ENCODE peak calls at places on chromosome 21, in eight cellular contexts. One of them, this sample, is unnamed.

GRCh38 chr21:34944015-34944755 is 104.9 kb downstream of the RUNX1 start:
- DNase-seq in prostate gland: no peak
- DNase-seq in suprapubic skin: no peak
- DNase-seq in ovary: no peak
- DNase-seq in adrenal gland: no peak
- DNase-seq in IMR-90: no peak
- DNase-seq in A549: no peak
- DNase-seq in endothelial cell of umbilical vein: no peak
- DNase-seq in this sample: no peak

GRCh38 chr21:28207776-28208175 is 784.9 kb downstream of the LTN1 start:
- DNase-seq in suprapubic skin: no peak
- DNase-seq in A549: no peak
- DNase-seq in prostate gland: no peak
- DNase-seq in ovary: no peak
- DNase-seq in adrenal gland: no peak
- DNase-seq in IMR-90: peak; percentile 83
- DNase-seq in endothelial cell of umbilical vein: peak; percentile 10
- DNase-seq in this sample: no peak

GRCh38 chr21:25999935-26000582 is 170.5 kb downstream of the APP start:
- DNase-seq in ovary: no peak
- DNase-seq in prostate gland: no peak
- DNase-seq in adrenal gland: no peak
- DNase-seq in endothelial cell of umbilical vein: no peak
- DNase-seq in suprapubic skin: no peak
- DNase-seq in A549: no peak
- DNase-seq in IMR-90: no peak
- DNase-seq in this sample: no peak

GRCh38 chr21:26958792-26959191 is 8.1 kb downstream of the ADAMTS5 start:
- DNase-seq in A549: no peak
- DNase-seq in ovary: no peak
- DNase-seq in adrenal gland: no peak
- DNase-seq in IMR-90: no peak
- DNase-seq in prostate gland: no peak
- DNase-seq in endothelial cell of umbilical vein: no peak
- DNase-seq in suprapubic skin: no peak
- DNase-seq in this sample: no peak

GRCh38 chr21:34878501-34878900 is 170.6 kb downstream of the RUNX1 start:
- DNase-seq in ovary: no peak
- DNase-seq in adrenal gland: no peak
- DNase-seq in prostate gland: no peak
- DNase-seq in A549: no peak
- DNase-seq in suprapubic skin: no peak
- DNase-seq in IMR-90: no peak
- DNase-seq in endothelial cell of umbilical vein: no peak
- DNase-seq in this sample: peak; percentile 41

GRCh38 chr21:15088483-15088882 is 23.7 kb upstream of the NRIP1 start:
- DNase-seq in A549: no peak
- DNase-seq in adrenal gland: no peak
- DNase-seq in ovary: no peak
- DNase-seq in prostate gland: no peak
- DNase-seq in endothelial cell of umbilical vein: no peak
- DNase-seq in IMR-90: no peak
- DNase-seq in suprapubic skin: no peak
- DNase-seq in this sample: no peak

GRCh38 chr21:28516996-28517592 is 475.6 kb downstream of the LTN1 start:
- DNase-seq in endothelial cell of umbilical vein: peak; percentile 32
- DNase-seq in IMR-90: no peak
- DNase-seq in prostate gland: peak; percentile 44
- DNase-seq in ovary: peak; percentile 22
- DNase-seq in suprapubic skin: no peak
- DNase-seq in A549: peak; percentile 2
- DNase-seq in adrenal gland: peak; percentile 52
- DNase-seq in this sample: peak; percentile 68

GRCh38 chr21:14267071-14267470 is 51.1 kb downstream of the RBM11 start:
- DNase-seq in suprapubic skin: no peak
- DNase-seq in ovary: no peak
- DNase-seq in A549: no peak
- DNase-seq in IMR-90: no peak
- DNase-seq in prostate gland: no peak
- DNase-seq in endothelial cell of umbilical vein: no peak
- DNase-seq in adrenal gland: no peak
- DNase-seq in this sample: no peak

GRCh38 chr21:34715985-34716596 is 47.3 kb downstream of the CLIC6 start:
- DNase-seq in IMR-90: no peak
- DNase-seq in endothelial cell of umbilical vein: no peak
- DNase-seq in suprapubic skin: no peak
- DNase-seq in A549: no peak
- DNase-seq in prostate gland: no peak
- DNase-seq in ovary: no peak
- DNase-seq in adrenal gland: no peak
- DNase-seq in this sample: no peak

GRCh38 chr21:30480145-30480544 is at the start of gene KRTAP19-1:
- DNase-seq in suprapubic skin: no peak
- DNase-seq in adrenal gland: no peak
- DNase-seq in IMR-90: no peak
- DNase-seq in ovary: no peak
- DNase-seq in prostate gland: no peak
- DNase-seq in endothelial cell of umbilical vein: no peak
- DNase-seq in A549: no peak
- DNase-seq in this sample: no peak

GRCh38 chr21:37263827-37264226 is 3.3 kb downstream of the VPS26C start:
- DNase-seq in endothelial cell of umbilical vein: no peak
- DNase-seq in A549: no peak
- DNase-seq in IMR-90: peak; percentile 15
- DNase-seq in prostate gland: no peak
- DNase-seq in ovary: no peak
- DNase-seq in adrenal gland: peak; percentile 75
- DNase-seq in suprapubic skin: no peak
- DNase-seq in this sample: no peak

GRCh38 chr21:38170283-38170682 is 86.5 kb upstream of the KCNJ15 start:
- DNase-seq in IMR-90: peak; percentile 12
- DNase-seq in A549: no peak
- DNase-seq in suprapubic skin: no peak
- DNase-seq in prostate gland: peak; percentile 11
- DNase-seq in ovary: no peak
- DNase-seq in endothelial cell of umbilical vein: peak; percentile 66
- DNase-seq in adrenal gland: peak; percentile 18
- DNase-seq in this sample: peak; percentile 43

GRCh38 chr21:29523646-29524045 is 224.9 kb downstream of the BACH1 start:
- DNase-seq in A549: no peak
- DNase-seq in endothelial cell of umbilical vein: no peak
- DNase-seq in suprapubic skin: no peak
- DNase-seq in ovary: no peak
- DNase-seq in IMR-90: no peak
- DNase-seq in adrenal gland: no peak
- DNase-seq in prostate gland: peak; percentile 69
- DNase-seq in this sample: no peak

GRCh38 chr21:44623575-44623974 is 3.3 kb upstream of the KRTAP10-9 start:
- DNase-seq in prostate gland: no peak
- DNase-seq in endothelial cell of umbilical vein: no peak
- DNase-seq in suprapubic skin: no peak
- DNase-seq in adrenal gland: no peak
- DNase-seq in ovary: no peak
- DNase-seq in IMR-90: no peak
- DNase-seq in A549: no peak
- DNase-seq in this sample: no peak

GRCh38 chr21:37835512-37835911 is 80.7 kb downstream of the KCNJ6 start:
- DNase-seq in ovary: no peak
- DNase-seq in prostate gland: no peak
- DNase-seq in A549: no peak
- DNase-seq in adrenal gland: no peak
- DNase-seq in suprapubic skin: no peak
- DNase-seq in IMR-90: no peak
- DNase-seq in endothelial cell of umbilical vein: no peak
- DNase-seq in this sample: no peak

GRCh38 chr21:15138475-15138874 is 73.7 kb upstream of the NRIP1 start:
- DNase-seq in A549: no peak
- DNase-seq in suprapubic skin: no peak
- DNase-seq in adrenal gland: no peak
- DNase-seq in IMR-90: no peak
- DNase-seq in endothelial cell of umbilical vein: no peak
- DNase-seq in prostate gland: no peak
- DNase-seq in ovary: peak; percentile 33
- DNase-seq in this sample: no peak

GRCh38 chr21:44532712-44533111 is 7.3 kb downstream of the KRTAP10-1 start:
- DNase-seq in A549: no peak
- DNase-seq in IMR-90: no peak
- DNase-seq in ovary: no peak
- DNase-seq in endothelial cell of umbilical vein: no peak
- DNase-seq in prostate gland: no peak
- DNase-seq in adrenal gland: no peak
- DNase-seq in suprapubic skin: peak; percentile 53
- DNase-seq in this sample: no peak

GRCh38 chr21:27532081-27532480 is 565.2 kb upstream of the ADAMTS5 start:
- DNase-seq in IMR-90: peak; percentile 63
- DNase-seq in A549: peak; percentile 0
- DNase-seq in adrenal gland: no peak
- DNase-seq in ovary: no peak
- DNase-seq in endothelial cell of umbilical vein: no peak
- DNase-seq in prostate gland: no peak
- DNase-seq in suprapubic skin: no peak
- DNase-seq in this sample: no peak

GRCh38 chr21:43769325-43769958 is 6.7 kb downstream of the CSTB start:
- DNase-seq in endothelial cell of umbilical vein: no peak
- DNase-seq in suprapubic skin: no peak
- DNase-seq in ovary: no peak
- DNase-seq in prostate gland: no peak
- DNase-seq in IMR-90: no peak
- DNase-seq in A549: no peak
- DNase-seq in adrenal gland: no peak
- DNase-seq in this sample: no peak

GRCh38 chr21:33640697-33641338 is 723 bp downstream of the CRYZL1 start:
- DNase-seq in A549: no peak
- DNase-seq in IMR-90: peak; percentile 22
- DNase-seq in prostate gland: peak; percentile 13
- DNase-seq in ovary: no peak
- DNase-seq in suprapubic skin: no peak
- DNase-seq in endothelial cell of umbilical vein: no peak
- DNase-seq in adrenal gland: no peak
- DNase-seq in this sample: peak; percentile 23

GRCh38 chr21:33643658-33644311 is 1.5 kb downstream of the ITSN1 start:
- DNase-seq in IMR-90: no peak
- DNase-seq in suprapubic skin: no peak
- DNase-seq in A549: no peak
- DNase-seq in adrenal gland: no peak
- DNase-seq in endothelial cell of umbilical vein: peak; percentile 56
- DNase-seq in prostate gland: no peak
- DNase-seq in ovary: no peak
- DNase-seq in this sample: no peak

GRCh38 chr21:33642896-33643657 is 776 bp downstream of the ITSN1 start:
- DNase-seq in IMR-90: peak; percentile 36
- DNase-seq in A549: no peak
- DNase-seq in ovary: peak; percentile 57
- DNase-seq in adrenal gland: peak; percentile 39
- DNase-seq in endothelial cell of umbilical vein: peak; percentile 54
- DNase-seq in prostate gland: peak; percentile 10
- DNase-seq in suprapubic skin: no peak
- DNase-seq in this sample: peak; percentile 39

GRCh38 chr21:33642027-33642895 is at the start of gene ITSN1:
- DNase-seq in endothelial cell of umbilical vein: peak; percentile 99
- DNase-seq in adrenal gland: peak; percentile 100
- DNase-seq in prostate gland: peak; percentile 100
- DNase-seq in IMR-90: peak; percentile 99
- DNase-seq in A549: peak; percentile 79
- DNase-seq in ovary: peak; percentile 100
- DNase-seq in suprapubic skin: peak; percentile 100
- DNase-seq in this sample: peak; percentile 100

GRCh38 chr21:33641339-33642026 is at the start of gene CRYZL1:
- DNase-seq in endothelial cell of umbilical vein: peak; percentile 99
- DNase-seq in A549: peak; percentile 75
- DNase-seq in suprapubic skin: peak; percentile 100
- DNase-seq in adrenal gland: peak; percentile 100
- DNase-seq in IMR-90: peak; percentile 99
- DNase-seq in ovary: peak; percentile 100
- DNase-seq in prostate gland: peak; percentile 100
- DNase-seq in this sample: peak; percentile 100
- TF ChIP-seq POLR2A in endothelial cell of umbilical vein: peak; percentile 62
- TF ChIP-seq POLR2A in A549: peak; percentile 75
- TF ChIP-seq POLR2A in suprapubic skin: no peak
- TF ChIP-seq POLR2A in adrenal gland: peak; percentile 61
- TF ChIP-seq POLR2A in IMR-90: peak; percentile 69
- TF ChIP-seq POLR2A in ovary: peak; percentile 57
- TF ChIP-seq POLR2A in prostate gland: peak; percentile 88
- TF ChIP-seq POLR2A in this sample: peak; percentile 20

GRCh38 chr21:36070999-36071398 is 1.2 kb downstream of the CBR1 start:
- DNase-seq in endothelial cell of umbilical vein: no peak
- DNase-seq in ovary: no peak
- DNase-seq in prostate gland: no peak
- DNase-seq in IMR-90: no peak
- DNase-seq in adrenal gland: no peak
- DNase-seq in suprapubic skin: no peak
- DNase-seq in A549: no peak
- DNase-seq in this sample: no peak
- H3K4me3 ChIP-seq in endothelial cell of umbilical vein: no peak overlapping the region
- H3K4me3 ChIP-seq in ovary: no peak overlapping the region
- H3K4me3 ChIP-seq in prostate gland: no peak overlapping the region
- H3K4me3 ChIP-seq in IMR-90: no peak overlapping the region
- H3K4me3 ChIP-seq in adrenal gland: peak overlapping the region; percentile 78
- H3K4me3 ChIP-seq in suprapubic skin: peak overlapping the region; percentile 81
- H3K4me3 ChIP-seq in A549: peak overlapping the region; percentile 94
- H3K4me3 ChIP-seq in this sample: no peak overlapping the region

DNA sequence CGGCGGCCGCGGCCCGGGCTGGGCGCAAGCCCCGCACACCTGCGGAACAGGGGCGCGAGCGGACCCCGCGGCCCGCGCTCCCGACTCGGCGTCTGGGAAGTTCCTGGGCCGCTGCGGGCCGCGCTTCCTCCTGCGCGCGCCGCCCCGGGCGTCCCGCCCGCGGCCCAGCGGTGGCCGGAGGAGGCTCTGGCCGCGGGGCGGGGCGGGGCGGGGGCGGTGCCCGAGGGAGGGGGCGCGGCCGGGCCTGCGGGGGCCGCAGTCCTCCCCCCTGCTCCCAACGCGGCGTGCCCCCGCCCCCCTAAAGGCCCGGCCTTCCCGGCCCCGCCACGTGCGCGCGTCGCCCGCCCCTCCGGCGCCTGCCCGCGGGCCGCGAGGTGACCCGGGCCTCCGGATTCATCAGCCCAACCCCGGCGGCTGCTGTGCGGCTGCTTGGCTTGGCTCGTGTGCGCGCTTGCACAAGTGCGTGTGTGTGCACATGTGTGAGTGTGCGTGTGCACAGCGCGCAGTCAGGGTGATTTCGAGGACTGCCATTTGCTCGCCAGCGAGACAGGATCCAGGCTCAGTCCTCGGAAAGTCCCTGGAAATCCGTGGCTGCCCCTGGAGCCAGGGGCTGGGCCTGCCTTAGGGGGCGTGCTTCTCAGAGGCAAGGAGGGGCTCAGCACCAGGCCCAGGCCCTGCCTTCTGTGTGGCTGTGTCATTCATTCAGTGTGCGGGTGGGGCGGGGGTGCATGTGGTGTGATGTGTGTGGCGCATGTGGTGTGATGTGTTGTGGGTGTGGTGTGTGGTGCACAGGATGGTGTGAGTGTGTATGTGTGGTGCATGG is at the start of gene C2CD2:
- DNase-seq in adrenal gland: peak; percentile 84
- DNase-seq in A549: peak; percentile 47
- DNase-seq in ovary: peak; percentile 82
- DNase-seq in IMR-90: peak; percentile 73
- DNase-seq in prostate gland: no peak
- DNase-seq in endothelial cell of umbilical vein: peak; percentile 86
- DNase-seq in suprapubic skin: no peak
- DNase-seq in this sample: peak; percentile 73
- TF ChIP-seq POLR2A in adrenal gland: peak; percentile 87
- TF ChIP-seq POLR2A in A549: peak; percentile 35
- TF ChIP-seq POLR2A in ovary: no peak
- TF ChIP-seq POLR2A in IMR-90: peak; percentile 83
- TF ChIP-seq POLR2A in prostate gland: no peak
- TF ChIP-seq POLR2A in endothelial cell of umbilical vein: peak; percentile 59
- TF ChIP-seq POLR2A in suprapubic skin: peak; percentile 4
- TF ChIP-seq POLR2A in this sample: peak; percentile 34

GRCh38 chr21:33383056-33383888 is 19.9 kb upstream of the IFNGR2 start:
- DNase-seq in IMR-90: peak; percentile 94
- DNase-seq in ovary: peak; percentile 65
- DNase-seq in A549: no peak
- DNase-seq in prostate gland: peak; percentile 38
- DNase-seq in adrenal gland: peak; percentile 80
- DNase-seq in suprapubic skin: no peak
- DNase-seq in endothelial cell of umbilical vein: peak; percentile 87
- DNase-seq in this sample: peak; percentile 20
- H3K4me3 ChIP-seq in IMR-90: no peak overlapping the region
- H3K4me3 ChIP-seq in ovary: no peak overlapping the region
- H3K4me3 ChIP-seq in A549: no peak overlapping the region
- H3K4me3 ChIP-seq in prostate gland: no peak overlapping the region
- H3K4me3 ChIP-seq in adrenal gland: peak overlapping the region; percentile 48
- H3K4me3 ChIP-seq in suprapubic skin: peak overlapping the region; percentile 32
- H3K4me3 ChIP-seq in endothelial cell of umbilical vein: no peak overlapping the region
- H3K4me3 ChIP-seq in this sample: no peak overlapping the region